ENCODE peak calls at places on chromosome 1, in ten cellular contexts. F is heart right ventricle; R is CD4-positive, CD25-positive, alpha-beta regulatory T cell; Z is foreskin keratinocyte; K is fibroblast of lung; U is left ventricle myocardium inferior; Q is CD8-positive, alpha-beta T cell; C is PC-3; Y is pancreas; L is MM.1S. V is an unnamed sample. For H3K4me1, the result is how much of the 10 kb centered on the place peaks cover.

GRCh38 chr1:112357467-112357866 is 38.5 kb upstream of the CTTNBP2NL start:
- DNase-seq in C (no peak), Y (no peak), L (no peak), U (no peak), Q (no peak), R (no peak), K (no peak), F (no peak), Z (no peak), V (no peak)

GRCh38 chr1:204751480-204751879 is 65.9 kb upstream of the LRRN2 start:
- DNase-seq in C (no peak), Q (no peak), Z (no peak), K (no peak), L (no peak), R (no peak), F (no peak), Y (no peak), U (no peak), V (peak)

GRCh38 chr1:83033682-83034081 is 965.2 kb downstream of the TTLL7 start:
- DNase-seq in R (no peak), Q (no peak), K (peak), Z (peak), Y (no peak), L (no peak), C (peak), F (no peak), U (no peak), V (no peak)

GRCh38 chr1:36609241-36610027 is 126.7 kb upstream of the CSF3R start:
- DNase-seq in F (peak), Y (peak), K (peak), C (peak), U (no peak), Z (peak), L (peak), R (peak), Q (no peak), V (peak)

GRCh38 chr1:91308544-91308943 is 96.1 kb downstream of the HFM1 start:
- DNase-seq in L (no peak), F (no peak), U (no peak), Y (no peak), R (no peak), C (no peak), Z (no peak), Q (no peak), K (no peak), V (no peak)

GRCh38 chr1:81160696-81161095 is 640.0 kb upstream of the ADGRL2 start:
- DNase-seq in Q (no peak), F (no peak), K (no peak), Y (no peak), R (no peak), Z (no peak), C (no peak), L (peak), U (no peak), V (no peak)

GRCh38 chr1:160866001-160866704 is 3.5 kb upstream of the CD244 start:
- DNase-seq in Z (no peak), Y (no peak), C (no peak), L (no peak), U (no peak), Q (no peak), R (no peak), F (no peak), K (no peak), V (no peak)

GRCh38 chr1:226884116-226884515 is 13.7 kb downstream of the PSEN2 start:
- DNase-seq in Z (no peak), R (peak), L (no peak), U (no peak), C (peak), F (no peak), Y (no peak), K (no peak), Q (no peak), V (no peak)

GRCh38 chr1:180791806-180792205 is 120.9 kb upstream of the KIAA1614 start:
- DNase-seq in K (peak), Q (no peak), U (no peak), Z (peak), L (no peak), R (peak), C (peak), F (no peak), Y (no peak), V (no peak)

DNA sequence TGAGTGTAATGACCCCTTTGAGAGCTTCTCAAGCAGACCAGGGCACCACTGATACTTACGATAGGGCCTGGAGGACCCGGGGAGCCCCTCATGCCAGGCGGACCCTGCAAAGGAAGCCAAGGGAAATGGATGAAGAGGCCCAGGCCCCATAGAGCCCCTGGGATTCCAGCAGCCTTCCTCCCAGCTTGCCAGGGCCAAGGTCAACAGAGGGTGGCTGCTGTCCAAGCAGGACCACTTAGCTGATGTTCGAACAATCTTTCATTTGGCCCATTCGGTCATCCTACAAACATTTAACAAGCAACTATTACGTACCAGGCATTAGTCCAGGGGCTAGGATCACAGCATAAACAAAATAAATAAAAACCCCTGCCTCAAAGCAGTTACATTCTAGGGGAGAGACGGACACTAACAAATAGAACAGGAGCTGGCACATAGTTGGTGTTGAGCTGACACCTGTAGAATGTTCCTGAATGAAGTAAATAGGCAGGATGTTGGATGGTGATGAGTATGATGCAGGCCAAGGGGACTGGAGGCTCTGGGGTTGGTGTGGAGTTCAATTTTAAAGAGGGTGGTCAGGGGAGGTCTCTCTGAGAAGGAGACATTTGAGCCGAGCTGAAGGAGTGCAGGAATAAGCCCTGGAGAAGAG is 27.0 kb upstream of the PEF1 start:
- DNase-seq in Z (no peak), U (no peak), F (no peak), Q (no peak), R (no peak), L (no peak), K (no peak), C (no peak), Y (no peak), V (no peak)
- H3K4me1 ChIP-seq in Z (under half), U (half or more), F (half or more), Q (under half), R (under half), L (under half), K (under half), C (under half), Y (under half), V (under half)

DNA sequence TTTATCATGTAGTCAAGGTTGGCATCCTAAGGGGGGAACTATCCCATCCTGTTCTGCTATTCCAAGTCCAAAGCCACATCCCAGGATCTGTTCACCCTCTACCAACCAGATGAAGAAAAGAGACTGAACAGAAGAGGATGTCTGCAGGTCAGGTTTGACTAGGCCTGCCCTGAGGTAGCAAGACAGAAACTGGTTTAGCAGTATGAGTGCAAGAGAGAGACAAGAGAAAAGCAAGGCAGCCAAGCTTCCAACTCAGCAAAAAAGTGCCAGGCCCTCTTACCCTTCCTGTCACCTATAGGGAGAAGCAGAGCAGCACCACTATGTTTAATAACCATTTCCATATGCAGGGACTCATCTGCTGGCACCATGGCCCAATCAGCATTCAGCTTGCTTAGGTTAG is 320.8 kb upstream of the DUSP10 start:
- DNase-seq in Y (no peak), U (no peak), K (no peak), Z (no peak), L (no peak), F (no peak), C (no peak), R (no peak), Q (no peak), V (no peak)
- H3K4me1 ChIP-seq in Y (under half), U (under half), K (under half), Z (under half), L (under half), F (under half), C (under half), R (under half), Q (under half), V (under half)

GRCh38 chr1:201566933-201567801 is 28.2 kb downstream of the NAV1 start:
- DNase-seq in R (no peak), Q (no peak), K (no peak), F (no peak), C (no peak), Y (no peak), U (peak), Z (no peak), L (no peak), V (no peak)
- H3K4me1 ChIP-seq in R (under half), Q (under half), K (under half), F (half or more), C (under half), Y (under half), U (half or more), Z (under half), L (under half), V (under half)

DNA sequence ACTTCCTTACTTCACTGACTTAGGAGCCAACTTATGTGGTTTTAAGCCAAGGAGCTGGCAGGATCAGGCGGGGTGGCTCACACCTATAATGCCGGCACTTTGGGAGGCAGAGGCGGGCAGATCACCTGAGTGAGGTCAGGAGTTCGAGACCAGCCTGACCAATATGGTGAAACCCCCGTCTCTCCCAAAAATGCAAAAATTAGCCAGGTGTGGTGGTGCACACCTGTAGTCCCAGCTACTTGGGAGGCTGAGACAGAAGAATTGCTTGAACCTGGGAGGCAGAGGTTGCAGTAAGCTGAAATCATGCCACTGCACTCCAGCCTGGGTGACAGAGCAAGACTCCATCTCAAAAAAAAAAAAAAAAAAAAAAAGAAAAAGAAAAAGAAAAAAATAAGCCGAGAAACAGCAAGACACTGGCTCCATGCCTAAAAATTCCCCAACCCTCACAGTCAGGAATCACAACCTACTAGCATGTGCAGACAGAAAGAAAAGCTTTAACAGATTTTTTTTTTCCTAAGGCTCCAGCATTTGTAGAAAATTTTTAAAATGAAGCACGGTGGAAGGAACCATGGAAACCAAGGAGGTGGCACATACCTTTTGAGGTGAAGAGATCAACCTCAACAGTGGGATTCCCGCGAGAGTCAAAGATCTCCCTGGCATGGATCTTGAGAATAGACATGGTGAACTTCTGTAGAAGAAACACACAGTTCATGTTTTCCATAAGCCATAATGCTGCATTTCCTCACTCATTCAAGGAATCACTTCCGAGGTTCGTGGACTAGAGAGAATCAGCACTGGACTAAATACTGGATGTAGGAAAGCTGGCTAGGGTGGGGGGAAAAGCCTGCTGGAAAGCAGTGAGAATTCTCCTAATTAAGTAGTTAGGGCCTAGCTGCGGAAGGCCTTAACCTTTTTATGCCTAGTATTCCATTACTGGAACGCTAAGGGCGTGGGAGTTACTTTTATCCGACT is 4.0 kb downstream of the ENO1 start:
- DNase-seq in K (peak), F (no peak), Z (no peak), Q (no peak), U (no peak), C (no peak), L (no peak), R (no peak), Y (no peak), V (no peak)
- H3K4me1 ChIP-seq in K (under half), F (half or more), Z (half or more), Q (half or more), U (half or more), C (half or more), L (under half), R (half or more), Y (under half), V (half or more)

GRCh38 chr1:116553386-116554115 is 17.3 kb downstream of the CD58 start:
- DNase-seq in C (peak), Y (no peak), U (no peak), K (no peak), Q (no peak), Z (peak), L (no peak), R (no peak), F (no peak), V (no peak)
- H3K4me1 ChIP-seq in C (under half), Y (under half), U (half or more), K (under half), Q (under half), Z (under half), L (under half), R (half or more), F (under half), V (under half)

V was measured in SJSA1.